ENCODE peak calls at places on chromosome 9, in seven cellular contexts. One of them, this sample, is unnamed.
A peak's percentile ranks its signal among the peaks of the same experiment; 100 is the strongest.

GRCh38 chr9:114224247-114224610 is 68.9 kb downstream of the COL27A1 start:
- DNase-seq in spleen: no peak
- DNase-seq in mammary epithelial cell: peak; percentile 57
- DNase-seq in esophagus squamous epithelium: no peak
- DNase-seq in uterus: no peak
- DNase-seq in AG10803: peak; percentile 62
- DNase-seq in colonic mucosa: no peak
- DNase-seq in this sample: peak; percentile 72

GRCh38 chr9:110156902-110157301 is 51.1 kb downstream of the C9orf152 start:
- DNase-seq in AG10803: peak; percentile 95
- DNase-seq in uterus: no peak
- DNase-seq in esophagus squamous epithelium: no peak
- DNase-seq in colonic mucosa: no peak
- DNase-seq in mammary epithelial cell: no peak
- DNase-seq in spleen: no peak
- DNase-seq in this sample: no peak

GRCh38 chr9:108535526-108535925 is 320.3 kb downstream of the ACTL7B start:
- DNase-seq in colonic mucosa: peak; percentile 36
- DNase-seq in esophagus squamous epithelium: no peak
- DNase-seq in mammary epithelial cell: no peak
- DNase-seq in uterus: no peak
- DNase-seq in AG10803: no peak
- DNase-seq in spleen: no peak
- DNase-seq in this sample: no peak

GRCh38 chr9:128632486-128632885 is 24.2 kb downstream of the DYNC2I2 start:
- DNase-seq in spleen: peak; percentile 36
- DNase-seq in mammary epithelial cell: no peak
- DNase-seq in esophagus squamous epithelium: no peak
- DNase-seq in colonic mucosa: no peak
- DNase-seq in uterus: no peak
- DNase-seq in AG10803: no peak
- DNase-seq in this sample: no peak

GRCh38 chr9:126335837-126336236 is 9.2 kb downstream of the MVB12B start:
- DNase-seq in AG10803: no peak
- DNase-seq in uterus: no peak
- DNase-seq in colonic mucosa: peak; percentile 14
- DNase-seq in spleen: no peak
- DNase-seq in esophagus squamous epithelium: no peak
- DNase-seq in mammary epithelial cell: no peak
- DNase-seq in this sample: no peak

GRCh38 chr9:104863180-104863883 is 64.6 kb downstream of the ABCA1 start:
- DNase-seq in colonic mucosa: peak; percentile 47
- DNase-seq in mammary epithelial cell: peak; percentile 69
- DNase-seq in spleen: no peak
- DNase-seq in esophagus squamous epithelium: no peak
- DNase-seq in AG10803: peak; percentile 82
- DNase-seq in uterus: peak; percentile 65
- DNase-seq in this sample: peak; percentile 93

GRCh38 chr9:134204991-134205578 is 40.7 kb upstream of the RNU6ATAC start:
- DNase-seq in colonic mucosa: no peak
- DNase-seq in esophagus squamous epithelium: no peak
- DNase-seq in spleen: peak; percentile 36
- DNase-seq in uterus: peak; percentile 45
- DNase-seq in mammary epithelial cell: no peak
- DNase-seq in AG10803: no peak
- DNase-seq in this sample: no peak

GRCh38 chr9:21854594-21854993 is 52.2 kb downstream of the MTAP start:
- DNase-seq in esophagus squamous epithelium: no peak
- DNase-seq in uterus: no peak
- DNase-seq in colonic mucosa: peak; percentile 59
- DNase-seq in AG10803: peak; percentile 55
- DNase-seq in mammary epithelial cell: peak; percentile 92
- DNase-seq in spleen: no peak
- DNase-seq in this sample: peak; percentile 78

GRCh38 chr9:127825319-127826051 is 22.8 kb downstream of the FPGS start:
- DNase-seq in mammary epithelial cell: no peak
- DNase-seq in AG10803: no peak
- DNase-seq in esophagus squamous epithelium: no peak
- DNase-seq in colonic mucosa: peak; percentile 61
- DNase-seq in spleen: peak; percentile 85
- DNase-seq in uterus: no peak
- DNase-seq in this sample: no peak

GRCh38 chr9:127828262-127829031 is 25.8 kb downstream of the FPGS start:
- DNase-seq in AG10803: peak; percentile 64
- DNase-seq in esophagus squamous epithelium: no peak
- DNase-seq in mammary epithelial cell: no peak
- DNase-seq in colonic mucosa: peak; percentile 87
- DNase-seq in uterus: peak; percentile 94
- DNase-seq in spleen: peak; percentile 89
- DNase-seq in this sample: peak; percentile 51

GRCh38 chr9:74951725-74952151 is 974 bp downstream of the C9orf40 start:
- DNase-seq in uterus: peak; percentile 23
- DNase-seq in AG10803: peak; percentile 22
- DNase-seq in colonic mucosa: peak; percentile 45
- DNase-seq in esophagus squamous epithelium: peak; percentile 35
- DNase-seq in spleen: peak; percentile 92
- DNase-seq in mammary epithelial cell: peak; percentile 35
- DNase-seq in this sample: peak; percentile 12

GRCh38 chr9:36101916-36102741 is 34.4 kb upstream of the GLIPR2 start:
- DNase-seq in AG10803: peak; percentile 99
- DNase-seq in mammary epithelial cell: peak; percentile 97
- DNase-seq in esophagus squamous epithelium: no peak
- DNase-seq in uterus: peak; percentile 35
- DNase-seq in spleen: no peak
- DNase-seq in colonic mucosa: no peak
- DNase-seq in this sample: peak; percentile 100

GRCh38 chr9:94805585-94805984 is 79.1 kb downstream of the AOPEP start:
- DNase-seq in AG10803: peak; percentile 98
- DNase-seq in uterus: no peak
- DNase-seq in esophagus squamous epithelium: no peak
- DNase-seq in spleen: no peak
- DNase-seq in mammary epithelial cell: peak; percentile 99
- DNase-seq in colonic mucosa: peak; percentile 67
- DNase-seq in this sample: peak; percentile 97

GRCh38 chr9:33517373-33517772 is 6.7 kb upstream of the ANKRD18B start:
- DNase-seq in colonic mucosa: no peak
- DNase-seq in spleen: no peak
- DNase-seq in esophagus squamous epithelium: no peak
- DNase-seq in mammary epithelial cell: peak; percentile 51
- DNase-seq in uterus: no peak
- DNase-seq in AG10803: peak; percentile 52
- DNase-seq in this sample: peak; percentile 60

GRCh38 chr9:35981704-35982103 is 23.8 kb upstream of the OR2S2 start:
- DNase-seq in uterus: no peak
- DNase-seq in mammary epithelial cell: no peak
- DNase-seq in esophagus squamous epithelium: no peak
- DNase-seq in AG10803: no peak
- DNase-seq in spleen: no peak
- DNase-seq in colonic mucosa: no peak
- DNase-seq in this sample: no peak

GRCh38 chr9:36788534-36788933 is 215.8 kb downstream of the MELK start:
- DNase-seq in uterus: no peak
- DNase-seq in spleen: no peak
- DNase-seq in esophagus squamous epithelium: no peak
- DNase-seq in AG10803: no peak
- DNase-seq in colonic mucosa: no peak
- DNase-seq in mammary epithelial cell: no peak
- DNase-seq in this sample: no peak

GRCh38 chr9:16561121-16561520 is 309.3 kb downstream of the BNC2 start:
- DNase-seq in mammary epithelial cell: no peak
- DNase-seq in uterus: no peak
- DNase-seq in AG10803: no peak
- DNase-seq in esophagus squamous epithelium: no peak
- DNase-seq in colonic mucosa: no peak
- DNase-seq in spleen: no peak
- DNase-seq in this sample: no peak

GRCh38 chr9:8301296-8301695 is 501.7 kb upstream of the DMAC1 start:
- DNase-seq in AG10803: no peak
- DNase-seq in esophagus squamous epithelium: no peak
- DNase-seq in colonic mucosa: no peak
- DNase-seq in spleen: no peak
- DNase-seq in mammary epithelial cell: no peak
- DNase-seq in uterus: no peak
- DNase-seq in this sample: no peak

GRCh38 chr9:123225374-123225813 is 43.0 kb downstream of the STRBP start:
- DNase-seq in mammary epithelial cell: peak; percentile 88
- DNase-seq in AG10803: peak; percentile 62
- DNase-seq in spleen: no peak
- DNase-seq in esophagus squamous epithelium: no peak
- DNase-seq in colonic mucosa: peak; percentile 30
- DNase-seq in uterus: no peak
- DNase-seq in this sample: peak; percentile 90

GRCh38 chr9:87605676-87606075 is 108.0 kb downstream of the DAPK1 start:
- DNase-seq in uterus: no peak
- DNase-seq in esophagus squamous epithelium: no peak
- DNase-seq in AG10803: no peak
- DNase-seq in colonic mucosa: no peak
- DNase-seq in spleen: no peak
- DNase-seq in mammary epithelial cell: no peak
- DNase-seq in this sample: no peak

GRCh38 chr9:20321683-20322082 is 300.6 kb downstream of the MLLT3 start:
- DNase-seq in esophagus squamous epithelium: no peak
- DNase-seq in colonic mucosa: no peak
- DNase-seq in mammary epithelial cell: no peak
- DNase-seq in spleen: no peak
- DNase-seq in uterus: no peak
- DNase-seq in AG10803: no peak
- DNase-seq in this sample: no peak

GRCh38 chr9:131697097-131697496 is 42.8 kb downstream of the RAPGEF1 start:
- DNase-seq in colonic mucosa: no peak
- DNase-seq in mammary epithelial cell: no peak
- DNase-seq in esophagus squamous epithelium: no peak
- DNase-seq in uterus: peak; percentile 52
- DNase-seq in spleen: no peak
- DNase-seq in AG10803: no peak
- DNase-seq in this sample: peak; percentile 61

GRCh38 chr9:92328225-92328624 is 2.5 kb downstream of the CENPP start:
- DNase-seq in colonic mucosa: no peak
- DNase-seq in esophagus squamous epithelium: no peak
- DNase-seq in uterus: no peak
- DNase-seq in spleen: no peak
- DNase-seq in AG10803: peak; percentile 67
- DNase-seq in mammary epithelial cell: peak; percentile 31
- DNase-seq in this sample: peak; percentile 78
- TF ChIP-seq CTCF in colonic mucosa: no peak
- TF ChIP-seq CTCF in esophagus squamous epithelium: no peak
- TF ChIP-seq CTCF in uterus: no peak
- TF ChIP-seq CTCF in spleen: no peak
- TF ChIP-seq CTCF in AG10803: peak; percentile 65
- TF ChIP-seq CTCF in mammary epithelial cell: peak; percentile 46
- TF ChIP-seq CTCF in this sample: peak; percentile 62

GRCh38 chr9:2155966-2156365 is 140.8 kb downstream of the SMARCA2 start:
- DNase-seq in uterus: no peak
- DNase-seq in esophagus squamous epithelium: no peak
- DNase-seq in mammary epithelial cell: peak; percentile 56
- DNase-seq in colonic mucosa: no peak
- DNase-seq in AG10803: no peak
- DNase-seq in spleen: no peak
- DNase-seq in this sample: no peak

GRCh38 chr9:2159521-2160417 is 144.6 kb downstream of the SMARCA2 start:
- DNase-seq in AG10803: peak; percentile 13
- DNase-seq in colonic mucosa: no peak
- DNase-seq in mammary epithelial cell: peak; percentile 45
- DNase-seq in spleen: no peak
- DNase-seq in esophagus squamous epithelium: no peak
- DNase-seq in uterus: no peak
- DNase-seq in this sample: peak; percentile 23

GRCh38 chr9:2158729-2159128 is 143.6 kb downstream of the SMARCA2 start:
- DNase-seq in spleen: no peak
- DNase-seq in AG10803: no peak
- DNase-seq in esophagus squamous epithelium: no peak
- DNase-seq in mammary epithelial cell: no peak
- DNase-seq in uterus: no peak
- DNase-seq in colonic mucosa: no peak
- DNase-seq in this sample: no peak

GRCh38 chr9:2157277-2158105 is 142.3 kb downstream of the SMARCA2 start:
- DNase-seq in colonic mucosa: peak; percentile 31
- DNase-seq in AG10803: peak; percentile 57
- DNase-seq in esophagus squamous epithelium: no peak
- DNase-seq in spleen: peak; percentile 78
- DNase-seq in uterus: no peak
- DNase-seq in mammary epithelial cell: peak; percentile 72
- DNase-seq in this sample: peak; percentile 69

DNA sequence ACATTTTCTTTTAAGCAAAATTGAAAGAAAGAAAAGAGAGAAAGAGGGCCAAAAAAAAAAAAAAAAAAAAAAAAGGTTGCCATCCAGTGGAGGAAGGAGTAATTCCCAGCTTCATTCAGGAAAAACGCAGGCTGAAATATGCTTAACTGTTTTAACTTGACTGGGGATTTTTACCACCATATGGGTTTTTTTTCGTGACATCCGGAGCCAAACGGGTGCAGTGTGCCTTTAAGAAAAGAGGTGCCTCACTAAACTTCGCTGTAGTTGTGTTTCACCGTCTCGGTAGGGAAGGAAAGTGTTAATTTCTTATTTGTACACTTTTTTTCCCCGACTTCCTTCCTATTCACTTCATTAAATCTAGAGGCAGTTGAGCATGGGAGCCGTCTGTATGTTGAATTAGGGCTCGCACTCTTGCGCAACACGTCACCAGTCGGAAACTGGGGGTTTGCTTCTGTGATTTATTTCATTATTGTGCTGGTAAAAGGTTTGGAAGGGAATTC is 143.0 kb downstream of the SMARCA2 start:
- DNase-seq in spleen: peak; percentile 81
- DNase-seq in uterus: peak; percentile 67
- DNase-seq in mammary epithelial cell: peak; percentile 76
- DNase-seq in esophagus squamous epithelium: no peak
- DNase-seq in AG10803: peak; percentile 58
- DNase-seq in colonic mucosa: peak; percentile 57
- DNase-seq in this sample: peak; percentile 67
- TF ChIP-seq CTCF in spleen: no peak
- TF ChIP-seq CTCF in uterus: no peak
- TF ChIP-seq CTCF in mammary epithelial cell: peak; percentile 2
- TF ChIP-seq CTCF in esophagus squamous epithelium: no peak
- TF ChIP-seq CTCF in AG10803: peak; percentile 24
- TF ChIP-seq CTCF in colonic mucosa: no peak
- TF ChIP-seq CTCF in this sample: peak; percentile 23

DNA sequence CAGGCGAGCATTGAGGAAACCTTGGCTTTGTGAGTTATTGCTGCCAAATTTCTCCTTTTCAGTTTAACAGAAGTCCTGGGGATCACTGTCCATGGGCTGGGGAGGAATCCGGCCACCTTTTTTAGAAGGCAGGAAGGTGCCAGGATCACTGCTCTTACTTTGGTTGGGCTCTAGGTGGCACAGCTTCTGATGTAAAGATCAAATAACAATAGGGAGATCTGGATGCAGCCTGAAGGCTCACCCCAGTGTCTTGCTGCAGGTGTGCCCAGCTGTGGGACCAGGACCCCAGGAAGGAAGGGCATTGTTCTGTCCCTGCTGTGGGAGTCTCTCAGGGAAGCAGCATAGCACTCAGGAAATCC is 69.5 kb downstream of the DAB2IP start:
- DNase-seq in AG10803: no peak
- DNase-seq in esophagus squamous epithelium: no peak
- DNase-seq in colonic mucosa: no peak
- DNase-seq in uterus: no peak
- DNase-seq in mammary epithelial cell: peak; percentile 21
- DNase-seq in spleen: no peak
- DNase-seq in this sample: no peak
- TF ChIP-seq CTCF in AG10803: peak; percentile 23
- TF ChIP-seq CTCF in esophagus squamous epithelium: no peak
- TF ChIP-seq CTCF in colonic mucosa: no peak
- TF ChIP-seq CTCF in uterus: no peak
- TF ChIP-seq CTCF in mammary epithelial cell: peak; percentile 54
- TF ChIP-seq CTCF in spleen: no peak
- TF ChIP-seq CTCF in this sample: no peak

GRCh38 chr9:90124961-90125360 is 517.7 kb downstream of the DIRAS2 start:
- DNase-seq in spleen: no peak
- DNase-seq in colonic mucosa: no peak
- DNase-seq in uterus: no peak
- DNase-seq in mammary epithelial cell: no peak
- DNase-seq in AG10803: peak; percentile 88
- DNase-seq in esophagus squamous epithelium: no peak
- DNase-seq in this sample: no peak
- TF ChIP-seq CTCF in spleen: no peak
- TF ChIP-seq CTCF in colonic mucosa: no peak
- TF ChIP-seq CTCF in uterus: no peak
- TF ChIP-seq CTCF in mammary epithelial cell: no peak
- TF ChIP-seq CTCF in AG10803: no peak
- TF ChIP-seq CTCF in esophagus squamous epithelium: no peak
- TF ChIP-seq CTCF in this sample: no peak

This sample was measured in IMR-90.